ENCODE peak calls at places on chromosomes 6 and 20, in eight cellular contexts. One of them, this sample, is unnamed.

GRCh38 chr6:54533567-54533966 is 225.3 kb downstream of the TINAG start:
- DNase-seq in HepG2: no peak
- DNase-seq in GM23338: no peak
- DNase-seq in HCT116: no peak
- DNase-seq in H1: no peak
- DNase-seq in endothelial cell of umbilical vein: no peak
- DNase-seq in GM12878: no peak
- DNase-seq in K562: no peak
- DNase-seq in this sample: no peak

GRCh38 chr6:133892444-133893323 is 3.8 kb downstream of the TCF21 start:
- DNase-seq in K562: no peak
- DNase-seq in endothelial cell of umbilical vein: no peak
- DNase-seq in H1: peak
- DNase-seq in HepG2: no peak
- DNase-seq in GM23338: peak
- DNase-seq in HCT116: no peak
- DNase-seq in GM12878: no peak
- DNase-seq in this sample: no peak

GRCh38 chr6:167644404-167645132 is 182.1 kb upstream of the AFDN start:
- DNase-seq in GM23338: no peak
- DNase-seq in HepG2: no peak
- DNase-seq in HCT116: no peak
- DNase-seq in endothelial cell of umbilical vein: no peak
- DNase-seq in K562: no peak
- DNase-seq in GM12878: no peak
- DNase-seq in H1: no peak
- DNase-seq in this sample: no peak

GRCh38 chr6:161618816-161619454 is 345.1 kb upstream of the AGPAT4 start:
- DNase-seq in HCT116: peak
- DNase-seq in HepG2: peak
- DNase-seq in GM23338: peak
- DNase-seq in endothelial cell of umbilical vein: no peak
- DNase-seq in GM12878: no peak
- DNase-seq in K562: peak
- DNase-seq in H1: no peak
- DNase-seq in this sample: no peak

GRCh38 chr6:34865107-34865506 is 22.7 kb downstream of the TAF11 start:
- DNase-seq in GM23338: no peak
- DNase-seq in H1: no peak
- DNase-seq in endothelial cell of umbilical vein: peak
- DNase-seq in HCT116: no peak
- DNase-seq in GM12878: no peak
- DNase-seq in HepG2: no peak
- DNase-seq in K562: peak
- DNase-seq in this sample: no peak

GRCh38 chr6:72321741-72322140 is 300.1 kb upstream of the KCNQ5 start:
- DNase-seq in HCT116: no peak
- DNase-seq in GM23338: no peak
- DNase-seq in K562: no peak
- DNase-seq in GM12878: no peak
- DNase-seq in H1: no peak
- DNase-seq in endothelial cell of umbilical vein: peak
- DNase-seq in HepG2: no peak
- DNase-seq in this sample: no peak

GRCh38 chr6:133047065-133047665 is 194.0 kb upstream of the EYA4 start:
- DNase-seq in GM23338: no peak
- DNase-seq in HCT116: no peak
- DNase-seq in H1: no peak
- DNase-seq in endothelial cell of umbilical vein: no peak
- DNase-seq in HepG2: no peak
- DNase-seq in K562: no peak
- DNase-seq in GM12878: no peak
- DNase-seq in this sample: no peak

GRCh38 chr6:116492331-116493067 is 18.9 kb upstream of the CALHM5 start:
- DNase-seq in HCT116: no peak
- DNase-seq in GM23338: no peak
- DNase-seq in HepG2: no peak
- DNase-seq in endothelial cell of umbilical vein: peak
- DNase-seq in K562: peak
- DNase-seq in GM12878: no peak
- DNase-seq in H1: no peak
- DNase-seq in this sample: no peak

GRCh38 chr6:18585032-18585573 is 198.0 kb downstream of the RNF144B start:
- DNase-seq in HCT116: peak
- DNase-seq in GM23338: no peak
- DNase-seq in K562: peak
- DNase-seq in endothelial cell of umbilical vein: peak
- DNase-seq in H1: no peak
- DNase-seq in GM12878: no peak
- DNase-seq in HepG2: peak
- DNase-seq in this sample: no peak

GRCh38 chr6:79686698-79687309 is 55.7 kb downstream of the SH3BGRL2 start:
- DNase-seq in K562: no peak
- DNase-seq in HepG2: no peak
- DNase-seq in GM23338: no peak
- DNase-seq in H1: no peak
- DNase-seq in endothelial cell of umbilical vein: no peak
- DNase-seq in HCT116: no peak
- DNase-seq in GM12878: no peak
- DNase-seq in this sample: no peak

GRCh38 chr6:15672291-15672690 is 9.5 kb upstream of the DTNBP1 start:
- DNase-seq in HepG2: no peak
- DNase-seq in K562: no peak
- DNase-seq in endothelial cell of umbilical vein: no peak
- DNase-seq in GM12878: no peak
- DNase-seq in GM23338: no peak
- DNase-seq in H1: no peak
- DNase-seq in HCT116: no peak
- DNase-seq in this sample: no peak

GRCh38 chr6:165986647-165987482 is 180.8 kb downstream of the TBXT start:
- DNase-seq in HCT116: no peak
- DNase-seq in GM12878: no peak
- DNase-seq in GM23338: peak
- DNase-seq in K562: no peak
- DNase-seq in HepG2: no peak
- DNase-seq in endothelial cell of umbilical vein: no peak
- DNase-seq in H1: peak
- DNase-seq in this sample: no peak
- TF ChIP-seq EZH2 in HCT116: no peak
- TF ChIP-seq EZH2 in GM12878: no peak
- TF ChIP-seq EZH2 in GM23338: no peak
- TF ChIP-seq EZH2 in K562: no peak
- TF ChIP-seq EZH2 in HepG2: no peak
- TF ChIP-seq EZH2 in endothelial cell of umbilical vein: peak
- TF ChIP-seq EZH2 in H1: peak
- TF ChIP-seq EZH2 in this sample: no peak

GRCh38 chr6:89146748-89147715 is 1.2 kb downstream of the PM20D2 start:
- DNase-seq in GM12878: no peak
- DNase-seq in HepG2: peak
- DNase-seq in GM23338: peak
- DNase-seq in K562: no peak
- DNase-seq in HCT116: peak
- DNase-seq in H1: no peak
- DNase-seq in endothelial cell of umbilical vein: peak
- DNase-seq in this sample: no peak

GRCh38 chr6:89144358-89145041 is 1.4 kb upstream of the PM20D2 start:
- DNase-seq in HCT116: no peak
- DNase-seq in endothelial cell of umbilical vein: no peak
- DNase-seq in GM12878: no peak
- DNase-seq in HepG2: no peak
- DNase-seq in K562: no peak
- DNase-seq in H1: no peak
- DNase-seq in GM23338: no peak
- DNase-seq in this sample: no peak

GRCh38 chr6:89148016-89148750 is 2.3 kb downstream of the PM20D2 start:
- DNase-seq in HepG2: no peak
- DNase-seq in endothelial cell of umbilical vein: no peak
- DNase-seq in GM23338: no peak
- DNase-seq in H1: no peak
- DNase-seq in HCT116: peak
- DNase-seq in K562: no peak
- DNase-seq in GM12878: no peak
- DNase-seq in this sample: no peak

GRCh38 chr6:89145461-89145961 is 344 bp upstream of the PM20D2 start:
- DNase-seq in endothelial cell of umbilical vein: peak
- DNase-seq in K562: no peak
- DNase-seq in H1: no peak
- DNase-seq in GM12878: peak
- DNase-seq in GM23338: peak
- DNase-seq in HepG2: no peak
- DNase-seq in HCT116: no peak
- DNase-seq in this sample: no peak

DNA sequence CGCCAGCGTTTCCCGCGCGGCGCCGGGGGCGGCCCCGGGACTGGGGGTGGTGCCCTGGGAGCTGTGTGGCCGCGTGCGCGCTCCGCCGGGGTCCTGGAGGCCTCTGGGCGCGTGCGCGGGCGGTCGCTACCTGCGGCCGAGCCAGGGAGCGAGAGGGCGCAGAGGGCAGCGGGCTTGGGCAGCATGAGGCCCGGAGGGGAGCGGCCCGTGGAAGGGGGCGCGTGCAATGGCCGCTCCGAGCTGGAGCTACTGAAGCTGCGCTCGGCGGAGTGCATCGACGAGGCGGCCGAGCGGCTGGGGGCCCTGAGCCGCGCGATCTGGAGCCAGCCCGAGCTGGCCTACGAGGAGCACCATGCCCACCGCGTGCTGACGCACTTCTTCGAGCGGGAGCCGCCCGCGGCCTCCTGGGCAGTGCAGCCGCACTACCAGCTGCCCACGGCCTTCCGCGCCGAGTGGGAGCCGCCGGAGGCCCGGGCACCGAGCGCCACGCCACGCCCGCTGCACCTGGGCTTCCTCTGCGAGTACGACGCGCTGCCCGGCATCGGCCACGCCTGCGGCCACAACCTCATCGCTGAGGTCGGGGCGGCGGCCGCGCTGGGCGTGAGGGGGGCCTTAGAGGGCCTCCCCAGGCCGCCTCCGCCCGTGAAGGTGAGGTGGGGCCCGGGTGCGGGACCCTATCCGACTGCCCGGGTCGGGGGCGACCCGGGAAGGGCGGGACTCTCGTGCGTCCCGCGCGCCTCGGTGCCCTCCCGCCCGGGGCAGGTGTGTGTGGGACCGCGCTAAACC is at the start of gene PM20D2:
- DNase-seq in GM23338: peak
- DNase-seq in HCT116: peak
- DNase-seq in H1: peak
- DNase-seq in K562: peak
- DNase-seq in HepG2: peak
- DNase-seq in endothelial cell of umbilical vein: peak
- DNase-seq in GM12878: no peak
- DNase-seq in this sample: no peak
- TF ChIP-seq POLR2AphosphoS5 in GM23338: peak
- TF ChIP-seq POLR2AphosphoS5 in HCT116: peak
- TF ChIP-seq POLR2AphosphoS5 in H1: no peak
- TF ChIP-seq POLR2AphosphoS5 in K562: no peak
- TF ChIP-seq POLR2AphosphoS5 in HepG2: peak
- TF ChIP-seq POLR2AphosphoS5 in endothelial cell of umbilical vein: no peak
- TF ChIP-seq POLR2AphosphoS5 in GM12878: peak
- TF ChIP-seq POLR2AphosphoS5 in this sample: peak

GRCh38 chr20:63253438-63254236 is 626 bp downstream of the NKAIN4 start:
- DNase-seq in endothelial cell of umbilical vein: no peak
- DNase-seq in HepG2: no peak
- DNase-seq in GM23338: peak
- DNase-seq in GM12878: no peak
- DNase-seq in K562: no peak
- DNase-seq in HCT116: no peak
- DNase-seq in H1: peak
- DNase-seq in this sample: no peak

GRCh38 chr20:63254237-63254535 is at the start of gene NKAIN4:
- DNase-seq in HCT116: no peak
- DNase-seq in GM12878: no peak
- DNase-seq in K562: no peak
- DNase-seq in H1: no peak
- DNase-seq in endothelial cell of umbilical vein: no peak
- DNase-seq in GM23338: peak
- DNase-seq in HepG2: no peak
- DNase-seq in this sample: no peak

GRCh38 chr20:63255911-63256704 is 1.8 kb upstream of the NKAIN4 start:
- DNase-seq in HepG2: no peak
- DNase-seq in HCT116: no peak
- DNase-seq in H1: no peak
- DNase-seq in GM12878: no peak
- DNase-seq in K562: no peak
- DNase-seq in GM23338: no peak
- DNase-seq in endothelial cell of umbilical vein: no peak
- DNase-seq in this sample: no peak

GRCh38 chr20:63253065-63253437 is 1.2 kb downstream of the NKAIN4 start:
- DNase-seq in K562: no peak
- DNase-seq in GM12878: no peak
- DNase-seq in HCT116: no peak
- DNase-seq in endothelial cell of umbilical vein: no peak
- DNase-seq in H1: no peak
- DNase-seq in HepG2: no peak
- DNase-seq in GM23338: no peak
- DNase-seq in this sample: no peak

GRCh38 chr20:63254536-63255384 is 497 bp upstream of the NKAIN4 start:
- DNase-seq in endothelial cell of umbilical vein: no peak
- DNase-seq in K562: no peak
- DNase-seq in HepG2: no peak
- DNase-seq in HCT116: no peak
- DNase-seq in H1: peak
- DNase-seq in GM12878: no peak
- DNase-seq in GM23338: peak
- DNase-seq in this sample: no peak
- TF ChIP-seq EZH2 in endothelial cell of umbilical vein: peak
- TF ChIP-seq EZH2 in K562: no peak
- TF ChIP-seq EZH2 in HepG2: peak
- TF ChIP-seq EZH2 in HCT116: no peak
- TF ChIP-seq EZH2 in H1: peak
- TF ChIP-seq EZH2 in GM12878: no peak
- TF ChIP-seq EZH2 in GM23338: peak
- TF ChIP-seq EZH2 in this sample: peak

DNA sequence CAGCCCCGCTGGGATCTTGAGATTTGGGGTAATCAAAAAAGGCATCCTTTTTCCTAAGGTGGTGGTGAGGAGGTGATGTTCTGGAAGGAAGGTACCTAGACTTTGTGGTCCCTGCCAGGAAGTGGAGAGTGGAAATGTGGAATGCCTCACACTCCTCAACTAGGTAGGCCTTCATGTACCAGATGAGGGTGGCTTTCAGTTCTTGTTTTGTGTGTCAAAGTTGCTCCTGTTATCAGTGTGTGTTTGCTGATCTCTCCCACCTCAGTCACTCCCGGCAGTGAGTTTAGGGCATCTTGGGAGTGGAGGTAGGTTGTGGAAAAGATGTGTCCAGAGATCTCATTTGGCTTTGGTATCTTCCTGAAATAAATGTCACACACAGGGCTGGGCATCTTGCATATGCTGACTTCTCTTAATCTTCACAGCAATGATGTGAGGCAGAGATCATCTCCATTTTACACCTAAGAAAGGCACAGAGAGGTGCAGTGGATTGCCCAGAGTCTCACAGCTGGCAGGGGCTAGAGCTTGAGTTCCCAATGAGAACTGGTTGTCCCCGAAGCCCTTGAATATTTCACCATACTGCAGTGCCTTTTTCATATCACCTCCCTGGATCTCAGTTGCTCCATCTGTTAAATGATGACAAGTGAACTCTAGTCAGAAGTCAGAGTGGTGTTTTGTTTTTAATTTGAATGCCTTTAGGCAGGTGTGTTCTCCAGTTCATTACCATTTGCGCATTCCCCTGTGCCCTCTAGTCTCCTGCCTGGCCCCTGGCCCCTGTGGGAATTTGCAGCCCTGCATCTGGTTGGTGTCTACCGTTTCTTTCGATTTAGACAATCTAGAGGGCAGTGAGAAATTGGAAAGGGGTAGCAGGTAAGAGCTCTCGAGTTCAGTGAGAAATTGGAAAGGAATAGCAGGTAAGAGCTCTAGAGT is 2.9 kb downstream of the PKIG start:
- DNase-seq in HCT116: no peak
- DNase-seq in endothelial cell of umbilical vein: no peak
- DNase-seq in H1: no peak
- DNase-seq in K562: no peak
- DNase-seq in HepG2: no peak
- DNase-seq in GM12878: peak
- DNase-seq in GM23338: peak
- DNase-seq in this sample: no peak
- TF ChIP-seq POLR2AphosphoS5 in HCT116: no peak
- TF ChIP-seq POLR2AphosphoS5 in endothelial cell of umbilical vein: no peak
- TF ChIP-seq POLR2AphosphoS5 in H1: no peak
- TF ChIP-seq POLR2AphosphoS5 in K562: no peak
- TF ChIP-seq POLR2AphosphoS5 in HepG2: no peak
- TF ChIP-seq POLR2AphosphoS5 in GM12878: no peak
- TF ChIP-seq POLR2AphosphoS5 in GM23338: no peak
- TF ChIP-seq POLR2AphosphoS5 in this sample: no peak

This sample was measured in SK-N-MC.